ENCODE peak calls at places on chromosomes 2 and 18, in six cellular contexts. H, D, V, R, P and Y are unnamed samples.

GRCh38 chr18:63963610-63964256 is 6.1 kb upstream of the SERPINB8 start:
- DNase-seq in D (peak; percentile 56), P (peak; percentile 86), H (peak; percentile 15), V (peak; percentile 55), R (no peak), Y (peak; percentile 70)

GRCh38 chr2:165440367-165440766 is 29.1 kb upstream of the CSRNP3 start:
- DNase-seq in R (no peak), H (peak; percentile 61), V (no peak), P (no peak), D (no peak), Y (no peak)

GRCh38 chr2:161243312-161243711 is 64.9 kb upstream of the PSMD14 start:
- DNase-seq in P (peak; percentile 13), H (no peak), R (no peak), D (no peak), V (no peak), Y (no peak)

GRCh38 chr2:108616731-108617161 is 82.5 kb downstream of the LIMS1 start:
- DNase-seq in D (no peak), H (no peak), V (no peak), R (no peak), P (no peak), Y (no peak)

GRCh38 chr2:72989770-72990556 is 72.6 kb downstream of the EMX1 start:
- DNase-seq in P (no peak), R (no peak), V (no peak), H (peak; percentile 62), D (no peak), Y (no peak)

GRCh38 chr2:16581241-16581640 is 84.4 kb downstream of the CYRIA start:
- DNase-seq in P (no peak), V (no peak), H (no peak), D (no peak), R (no peak), Y (no peak)

GRCh38 chr2:86072271-86072858 is 33.3 kb downstream of the POLR1A start:
- DNase-seq in P (no peak), V (no peak), R (no peak), H (peak; percentile 41), D (no peak), Y (no peak)

GRCh38 chr2:114515901-114516300 is 73.5 kb downstream of the DPP10 start:
- DNase-seq in D (no peak), V (no peak), P (peak; percentile 38), R (no peak), H (no peak), Y (no peak)

GRCh38 chr2:73717251-73717606 is 19.9 kb downstream of the TPRKB start:
- DNase-seq in R (no peak), P (no peak), V (no peak), H (no peak), D (no peak), Y (no peak)

GRCh38 chr2:212227755-212228154 is 310.8 kb downstream of the ERBB4 start:
- DNase-seq in H (no peak), V (peak; percentile 39), P (peak; percentile 24), R (no peak), D (peak; percentile 52), Y (no peak)

GRCh38 chr2:139409212-139409611 is 629.0 kb upstream of the NXPH2 start:
- DNase-seq in P (no peak), H (no peak), R (no peak), D (no peak), V (no peak), Y (no peak)

GRCh38 chr18:39453356-39453755 is 1887.8 kb upstream of the CELF4 start:
- DNase-seq in D (no peak), V (no peak), R (no peak), P (no peak), H (no peak), Y (no peak)

GRCh38 chr18:7116832-7117389 is 686 bp downstream of the LAMA1 start:
- DNase-seq in D (no peak), P (peak; percentile 60), V (no peak), H (peak; percentile 73), R (no peak), Y (no peak)

GRCh38 chr2:218658671-218659257 is 659 bp downstream of the ZNF142 start:
- DNase-seq in V (peak; percentile 57), P (peak; percentile 90), D (peak; percentile 66), R (peak; percentile 51), H (peak; percentile 63), Y (peak; percentile 33)

GRCh38 chr2:230877737-230878598 is 13.2 kb downstream of the ITM2C start:
- DNase-seq in V (no peak), H (no peak), D (no peak), P (no peak), R (no peak), Y (no peak)

GRCh38 chr2:64467463-64467843 is 13.5 kb downstream of the LGALSL start:
- DNase-seq in P (no peak), H (no peak), R (no peak), V (no peak), D (no peak), Y (peak; percentile 41)

GRCh38 chr2:120624056-120624737 is 111.5 kb upstream of the GLI2 start:
- DNase-seq in V (no peak), H (no peak), P (no peak), D (no peak), R (no peak), Y (peak; percentile 69)

GRCh38 chr2:170087394-170087793 is 90.6 kb upstream of the MYO3B start:
- DNase-seq in H (no peak), R (no peak), P (no peak), D (no peak), V (no peak), Y (no peak)

GRCh38 chr2:149089068-149089467 is 50.6 kb downstream of the LYPD6B start:
- DNase-seq in H (no peak), P (no peak), D (no peak), R (no peak), V (no peak), Y (no peak)

GRCh38 chr18:23872701-23873550 is 141.6 kb upstream of the TTC39C start:
- DNase-seq in D (peak; percentile 85), R (no peak), V (no peak), H (no peak), P (peak; percentile 37), Y (no peak)

GRCh38 chr2:120221616-120222015 is 1.6 kb downstream of the TMEM185B start:
- DNase-seq in R (no peak), H (no peak), V (no peak), P (no peak), D (no peak), Y (no peak)

GRCh38 chr2:189291460-189291859 is 111.9 kb upstream of the COL5A2 start:
- DNase-seq in D (no peak), H (no peak), V (no peak), R (no peak), P (no peak), Y (no peak)

GRCh38 chr2:144409241-144409640 is 110.7 kb downstream of the ZEB2 start:
- DNase-seq in D (no peak), H (no peak), P (no peak), V (no peak), R (no peak), Y (no peak)

GRCh38 chr2:207836526-207837133 is 66.9 kb upstream of the FZD5 start:
- DNase-seq in V (peak; percentile 38), P (peak; percentile 49), D (no peak), H (no peak), R (no peak), Y (no peak)

GRCh38 chr2:207840101-207840500 is 70.4 kb upstream of the FZD5 start:
- DNase-seq in P (no peak), H (no peak), D (no peak), V (no peak), R (no peak), Y (no peak)

GRCh38 chr2:207844648-207845047 is 74.9 kb upstream of the FZD5 start:
- DNase-seq in P (no peak), V (no peak), R (no peak), D (no peak), H (no peak), Y (no peak)

GRCh38 chr2:207835805-207836204 is 66.1 kb upstream of the FZD5 start:
- DNase-seq in R (no peak), D (no peak), P (no peak), H (no peak), V (peak; percentile 67), Y (no peak)

GRCh38 chr2:207839575-207839974 is 69.9 kb upstream of the FZD5 start:
- DNase-seq in P (no peak), R (no peak), V (no peak), D (no peak), H (no peak), Y (no peak)
- H3K27ac ChIP-seq in P (no peak overlapping the region), R (no peak overlapping the region), V (no peak overlapping the region), D (no peak overlapping the region), H (no peak overlapping the region), Y (no peak overlapping the region)

GRCh38 chr2:177535968-177536514 is 143.5 kb downstream of the AGPS start:
- DNase-seq in P (peak; percentile 13), V (no peak), R (no peak), H (no peak), D (no peak), Y (no peak)
- TF ChIP-seq POLR2AphosphoS5 in P (no peak), V (no peak), R (no peak), H (no peak), D (no peak), Y (no peak)

GRCh38 chr2:233639860-233640259 is 3.6 kb downstream of the UGT1A10 start:
- DNase-seq in D (no peak), R (no peak), V (no peak), P (no peak), H (no peak), Y (no peak)

GRCh38 chr2:233638836-233639235 is 2.6 kb downstream of the UGT1A10 start:
- DNase-seq in D (no peak), V (no peak), H (no peak), R (no peak), P (no peak), Y (no peak)

GRCh38 chr2:233643128-233643527 is 6.9 kb downstream of the UGT1A10 start:
- DNase-seq in R (no peak), D (peak; percentile 27), V (peak; percentile 36), H (no peak), P (peak; percentile 71), Y (no peak)
- TF ChIP-seq REST in R (no peak), D (no peak), V (no peak), H (no peak), P (no peak), Y (no peak)

GRCh38 chr2:235194351-235194750 is 242.5 kb downstream of the SH3BP4 start:
- DNase-seq in D (no peak), V (no peak), H (no peak), R (no peak), P (no peak), Y (no peak)

GRCh38 chr2:235191486-235191885 is 239.7 kb downstream of the SH3BP4 start:
- DNase-seq in P (no peak), R (no peak), H (no peak), D (no peak), V (no peak), Y (no peak)

GRCh38 chr2:235191933-235192332 is 240.1 kb downstream of the SH3BP4 start:
- DNase-seq in V (no peak), R (no peak), H (no peak), P (no peak), D (no peak), Y (no peak)

GRCh38 chr2:235195921-235196320 is 244.1 kb downstream of the SH3BP4 start:
- DNase-seq in V (no peak), D (no peak), R (no peak), P (no peak), H (no peak), Y (no peak)

DNA sequence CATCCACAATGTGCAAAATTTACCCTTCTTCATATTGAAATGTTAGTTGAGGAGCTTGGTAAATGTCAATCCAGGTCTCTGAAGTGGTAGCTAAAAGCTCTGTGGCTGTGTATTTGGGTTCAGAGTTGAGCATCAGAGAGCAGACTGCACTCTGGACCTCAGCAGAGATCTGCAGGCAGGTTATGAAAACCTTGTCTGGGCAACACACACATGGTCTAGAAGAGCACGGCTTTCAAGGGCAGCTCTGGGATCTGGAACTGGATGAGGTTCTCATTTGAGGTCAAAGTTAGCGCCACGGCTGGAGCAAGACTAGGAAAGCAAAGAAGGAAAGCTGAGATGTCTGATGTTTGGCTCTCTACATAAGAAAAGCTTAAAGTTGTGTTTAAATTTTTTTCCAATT is 243.0 kb downstream of the SH3BP4 start:
- DNase-seq in D (no peak), H (no peak), V (no peak), R (no peak), P (no peak), Y (no peak)
- H3K27ac ChIP-seq in D (no peak overlapping the region), H (no peak overlapping the region), V (no peak overlapping the region), R (no peak overlapping the region), P (no peak overlapping the region), Y (no peak overlapping the region)